ENCODE peak calls at places on chromosome 3, in four cellular contexts. L, R, M and F are unnamed samples. For H3K4me1, the result is how much of the 10 kb centered on the place peaks cover.

GRCh38 chr3:102089904-102090492 is 240.7 kb downstream of the NFKBIZ start:
- DNase-seq in R (no peak), M (no peak), L (no peak), F (no peak)

GRCh38 chr3:118641608-118642007 is 393.0 kb downstream of the IGSF11 start:
- DNase-seq in L (peak), R (no peak), M (no peak), F (no peak)

GRCh38 chr3:17969985-17970568 is 227.6 kb upstream of the TBC1D5 start:
- DNase-seq in M (no peak), L (no peak), R (no peak), F (no peak)

GRCh38 chr3:9994086-9994844 is 7.6 kb upstream of the EMC3 start:
- DNase-seq in M (no peak), L (no peak), R (no peak), F (no peak)

GRCh38 chr3:38657369-38657768 is 7.9 kb upstream of the SCN5A start:
- DNase-seq in L (no peak), M (no peak), R (no peak), F (no peak)

GRCh38 chr3:122858373-122858772 is 63.5 kb downstream of the SLC49A4 start:
- DNase-seq in L (no peak), R (no peak), M (no peak), F (no peak)

GRCh38 chr3:194775731-194776130 is 90.0 kb downstream of the FAM43A start:
- DNase-seq in L (no peak), M (no peak), R (no peak), F (no peak)

GRCh38 chr3:179020112-179020511 is 51.5 kb downstream of the ZMAT3 start:
- DNase-seq in L (no peak), R (no peak), M (no peak), F (no peak)

GRCh38 chr3:17775073-17775472 is 32.6 kb upstream of the TBC1D5 start:
- DNase-seq in M (no peak), L (no peak), R (no peak), F (no peak)

GRCh38 chr3:181616088-181617070 is 95.3 kb upstream of the SOX2 start:
- DNase-seq in R (no peak), M (no peak), L (no peak), F (no peak)

GRCh38 chr3:167031364-167032049 is 348.6 kb downstream of the ZBBX start:
- DNase-seq in M (no peak), R (no peak), L (no peak), F (no peak)

GRCh38 chr3:107264888-107265287 is 112.4 kb upstream of the CCDC54 start:
- DNase-seq in R (no peak), M (no peak), L (no peak), F (no peak)

GRCh38 chr3:18556503-18556902 is 131.4 kb upstream of the SATB1 start:
- DNase-seq in L (no peak), M (no peak), R (no peak), F (no peak)

GRCh38 chr3:194946091-194946490 is 260.4 kb downstream of the FAM43A start:
- DNase-seq in R (no peak), L (no peak), M (no peak), F (no peak)

GRCh38 chr3:196554205-196554604 is 14.1 kb downstream of the WDR53 start:
- DNase-seq in R (no peak), M (no peak), L (no peak), F (no peak)

GRCh38 chr3:15520185-15520584 is 1.3 kb downstream of the COLQ start:
- DNase-seq in M (no peak), R (no peak), L (no peak), F (peak)

GRCh38 chr3:196788509-196788908 is 48.9 kb downstream of the PAK2 start:
- DNase-seq in R (no peak), L (no peak), M (no peak), F (no peak)

GRCh38 chr3:80785475-80785874 is 976.0 kb downstream of the GBE1 start:
- DNase-seq in R (no peak), M (no peak), L (no peak), F (no peak)

GRCh38 chr3:29475854-29476253 is 195.0 kb downstream of the RBMS3 start:
- DNase-seq in R (no peak), M (no peak), L (no peak), F (no peak)

GRCh38 chr3:157201648-157202278 is 41.8 kb upstream of the CCNL1 start:
- DNase-seq in M (no peak), R (no peak), L (peak), F (no peak)

GRCh38 chr3:195905970-195906864 is 2.1 kb downstream of the TNK2 start:
- DNase-seq in L (no peak), R (no peak), M (no peak), F (peak)

GRCh38 chr3:8499181-8499611 is 2.4 kb upstream of the LMCD1 start:
- DNase-seq in M (no peak), R (no peak), L (no peak), F (no peak)

GRCh38 chr3:194112120-194113106 is 23.5 kb upstream of the HES1 start:
- DNase-seq in M (peak), L (no peak), R (no peak), F (no peak)

GRCh38 chr3:72907131-72907697 is 19.4 kb downstream of the GXYLT2 start:
- DNase-seq in R (no peak), L (no peak), M (no peak), F (peak)
- H3K4me1 ChIP-seq in R (under half), L (under half), M (under half), F (under half)

DNA sequence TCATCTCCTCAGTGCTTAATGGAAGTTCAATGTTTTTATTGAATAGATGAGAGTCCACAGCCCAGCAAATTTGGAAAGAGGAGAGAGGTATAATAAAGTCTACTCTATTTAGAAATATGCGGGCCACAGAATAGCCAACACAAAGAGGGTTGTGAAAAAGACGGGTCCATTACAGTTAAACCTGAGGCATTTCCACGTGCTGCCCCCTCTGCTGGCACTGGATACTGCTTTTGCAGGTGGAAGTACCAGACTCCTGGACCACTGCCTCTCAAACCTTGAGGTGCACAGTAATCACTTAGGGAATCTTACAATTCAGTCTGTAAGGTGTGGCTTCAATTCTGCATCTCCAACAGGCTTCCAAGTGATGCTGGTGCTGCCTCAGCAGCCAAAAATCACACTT is 3.0 kb upstream of the TFDP2 start:
- DNase-seq in R (no peak), L (no peak), M (no peak), F (no peak)
- TF ChIP-seq CTCF in R (no peak), L (no peak), M (no peak), F (no peak)

GRCh38 chr3:33942483-33943150 is 144.2 kb downstream of the PDCD6IP start:
- DNase-seq in R (no peak), L (peak), M (no peak), F (no peak)
- H3K27ac ChIP-seq in R (no peak), L (peak), M (no peak), F (no peak)

GRCh38 chr3:58035512-58035867 is 27.3 kb downstream of the FLNB start:
- DNase-seq in M (no peak), L (no peak), R (no peak), F (no peak)
- H3K4me1 ChIP-seq in M (under half), L (under half), R (under half), F (under half)

GRCh38 chr3:150372320-150373118 is 35.6 kb upstream of the TSC22D2 start:
- DNase-seq in R (no peak), L (no peak), M (no peak), F (no peak)
- TF ChIP-seq CTCF in R (no peak), L (peak), M (no peak), F (no peak)

GRCh38 chr3:129552287-129553050 is 9.5 kb downstream of the H1-8 start:
- DNase-seq in R (peak), L (no peak), M (no peak), F (no peak)

GRCh38 chr3:129554356-129555120 is 11.6 kb downstream of the H1-8 start:
- DNase-seq in R (peak), L (no peak), M (no peak), F (no peak)

GRCh38 chr3:129555176-129555575 is 12.2 kb downstream of the H1-8 start:
- DNase-seq in M (no peak), R (peak), L (no peak), F (no peak)

GRCh38 chr3:129553771-129554170 is 10.8 kb downstream of the H1-8 start:
- DNase-seq in R (peak), M (no peak), L (peak), F (no peak)

DNA sequence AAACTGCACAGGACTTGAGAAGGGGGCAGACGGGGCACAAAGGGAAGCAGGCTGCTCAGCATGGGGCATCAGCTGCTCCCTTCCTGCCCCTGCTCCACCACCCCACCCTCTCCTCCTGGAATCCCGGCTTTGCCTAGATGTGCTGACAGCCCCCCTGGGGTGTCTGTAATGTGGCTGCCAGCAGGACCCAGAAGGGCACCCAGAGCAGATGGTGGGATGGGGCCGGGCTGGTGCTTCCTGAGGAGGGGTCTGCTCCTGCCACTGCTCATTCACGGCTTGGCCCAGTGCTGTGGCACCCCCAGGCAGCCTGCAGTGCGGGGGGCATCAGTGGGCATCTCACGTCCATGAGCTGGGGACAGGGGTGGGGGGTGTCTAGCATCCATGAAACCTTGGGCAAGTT is 10.2 kb downstream of the H1-8 start:
- DNase-seq in R (peak), L (no peak), M (no peak), F (no peak)
- H3K27ac ChIP-seq in R (no peak), L (no peak), M (no peak), F (no peak)

GRCh38 chr3:57164217-57164605 is 942 bp downstream of the IL17RD start:
- DNase-seq in L (no peak), M (no peak), R (peak), F (no peak)
- H3K4me1 ChIP-seq in L (under half), M (under half), R (under half), F (under half)

DNA sequence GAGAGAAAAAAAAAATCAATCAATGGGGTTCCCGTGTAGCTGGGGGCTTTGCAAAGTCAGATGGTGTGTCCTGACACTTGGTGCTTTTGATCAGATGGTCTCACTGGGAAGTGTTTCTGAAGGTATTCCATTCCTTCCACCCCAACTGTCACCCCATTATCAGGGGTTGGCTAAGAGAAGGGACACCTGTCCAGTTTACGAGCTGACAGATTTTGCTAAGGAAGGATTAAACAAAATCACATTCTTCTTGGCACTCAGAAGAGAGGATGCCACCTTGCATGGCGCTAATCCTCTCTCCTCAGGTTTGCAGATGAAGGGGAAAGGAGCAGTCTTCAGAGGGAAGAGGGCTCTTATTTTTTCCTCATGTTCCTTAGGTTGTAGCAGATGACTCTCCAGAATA is 103.7 kb upstream of the ETV5 start:
- DNase-seq in L (no peak), R (no peak), M (no peak), F (no peak)
- TF ChIP-seq CTCF in L (no peak), R (no peak), M (no peak), F (no peak)

DNA sequence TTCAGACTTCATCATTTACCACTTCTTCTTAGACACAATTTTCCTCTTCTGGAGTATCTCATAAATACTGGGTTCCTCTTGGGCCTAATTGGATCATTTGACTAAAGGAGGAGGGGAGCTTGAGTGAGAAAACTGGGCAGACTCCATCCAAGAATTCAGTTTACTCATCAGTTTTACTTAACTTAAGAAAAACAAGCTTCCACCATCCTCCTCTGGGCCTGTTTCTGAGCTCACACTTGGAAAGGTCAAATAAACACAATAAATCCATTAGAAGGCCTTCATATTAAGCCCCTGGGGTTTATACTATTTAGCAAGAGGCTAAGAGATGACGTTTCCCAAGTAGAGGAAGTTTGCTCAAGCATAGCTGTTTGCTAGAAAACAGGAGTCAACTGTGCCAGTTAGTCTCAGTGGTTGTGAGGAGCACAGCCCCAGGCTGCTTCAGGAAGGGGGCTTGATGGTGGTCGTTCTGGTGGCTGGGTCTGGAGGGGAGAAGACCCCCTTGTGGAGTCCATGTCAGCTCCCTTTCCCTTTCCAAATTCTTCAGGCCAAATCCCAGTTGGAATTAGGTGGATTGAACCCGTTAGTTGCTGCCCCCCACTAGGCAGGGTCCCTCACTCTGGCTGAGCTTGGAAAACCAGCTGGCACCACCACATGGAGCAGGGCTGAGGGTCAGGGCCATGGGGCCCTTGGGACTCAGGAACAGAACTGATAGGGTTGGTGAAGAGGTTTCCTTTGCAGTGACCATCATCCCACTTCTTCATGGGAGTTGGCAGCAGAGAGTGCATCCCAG is 64.8 kb downstream of the SPSB4 start:
- DNase-seq in M (no peak), R (no peak), L (no peak), F (peak)
- H3K27ac ChIP-seq in M (peak), R (no peak), L (no peak), F (peak)

DNA sequence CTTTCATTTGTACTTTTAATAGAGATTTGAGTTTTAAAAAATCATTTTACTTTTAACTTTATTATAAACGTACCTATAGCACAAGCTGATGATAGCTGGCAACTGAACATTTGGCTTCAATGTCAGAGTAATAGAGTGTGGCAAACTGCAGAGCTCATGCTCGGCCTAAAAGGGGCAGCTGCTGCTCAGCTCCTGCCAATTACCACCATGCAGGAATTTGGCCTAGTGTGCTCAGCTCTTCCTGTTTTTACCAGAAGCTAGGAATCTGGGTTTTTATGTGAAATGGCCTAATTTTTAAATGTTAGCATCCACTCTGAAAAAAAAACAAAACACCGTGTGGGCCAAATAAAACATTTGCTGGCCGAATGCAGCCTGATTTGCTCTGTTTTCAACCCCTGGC is 1.8 kb downstream of the IFT122 start:
- DNase-seq in R (no peak), M (no peak), L (no peak), F (no peak)
- H3K4me1 ChIP-seq in R (under half), M (under half), L (under half), F (under half)